ENCODE peak calls at places on chromosomes 2 and 18, in four cellular contexts. One of them, this sample, is unnamed.

GRCh38 chr2:162300271-162300670 is 18.2 kb downstream of the IFIH1 start:
- DNase-seq in NCI-H1105: no peak
- DNase-seq in T-helper 17 cell: no peak
- DNase-seq in brain microvascular endothelial cell: no peak
- DNase-seq in this sample: no peak

GRCh38 chr2:110120171-110121051 is 4.8 kb upstream of the MALL start:
- DNase-seq in NCI-H1105: no peak
- DNase-seq in T-helper 17 cell: no peak
- DNase-seq in brain microvascular endothelial cell: no peak
- DNase-seq in this sample: no peak

GRCh38 chr18:4352746-4353522 is 102.2 kb downstream of the DLGAP1 start:
- DNase-seq in NCI-H1105: no peak
- DNase-seq in T-helper 17 cell: no peak
- DNase-seq in brain microvascular endothelial cell: no peak
- DNase-seq in this sample: no peak

GRCh38 chr2:207156451-207157161 is 9.1 kb downstream of the KLF7 start:
- DNase-seq in NCI-H1105: no peak
- DNase-seq in T-helper 17 cell: no peak
- DNase-seq in brain microvascular endothelial cell: no peak
- DNase-seq in this sample: no peak

GRCh38 chr2:172239944-172240590 is 137.4 kb upstream of the DLX2 start:
- DNase-seq in NCI-H1105: no peak
- DNase-seq in T-helper 17 cell: no peak
- DNase-seq in brain microvascular endothelial cell: no peak
- DNase-seq in this sample: no peak

GRCh38 chr2:75608684-75609333 is 37.8 kb upstream of the MRPL19 start:
- DNase-seq in NCI-H1105: peak
- DNase-seq in T-helper 17 cell: peak
- DNase-seq in brain microvascular endothelial cell: peak
- DNase-seq in this sample: peak

GRCh38 chr2:23385748-23386421 is 906 bp downstream of the KLHL29 start:
- DNase-seq in NCI-H1105: no peak
- DNase-seq in T-helper 17 cell: no peak
- DNase-seq in brain microvascular endothelial cell: no peak
- DNase-seq in this sample: no peak

GRCh38 chr2:218223046-218223445 is 6.1 kb downstream of the ARPC2 start:
- DNase-seq in NCI-H1105: no peak
- DNase-seq in T-helper 17 cell: no peak
- DNase-seq in brain microvascular endothelial cell: no peak
- DNase-seq in this sample: no peak

GRCh38 chr2:128958241-128958640 is 639.6 kb upstream of the HS6ST1 start:
- DNase-seq in NCI-H1105: no peak
- DNase-seq in T-helper 17 cell: no peak
- DNase-seq in brain microvascular endothelial cell: no peak
- DNase-seq in this sample: no peak

GRCh38 chr2:159290289-159290907 is 3.9 kb upstream of the WDSUB1 start:
- DNase-seq in NCI-H1105: peak
- DNase-seq in T-helper 17 cell: no peak
- DNase-seq in brain microvascular endothelial cell: peak
- DNase-seq in this sample: no peak

GRCh38 chr2:67339234-67339885 is 57.8 kb upstream of the ETAA1 start:
- DNase-seq in NCI-H1105: no peak
- DNase-seq in T-helper 17 cell: no peak
- DNase-seq in brain microvascular endothelial cell: no peak
- DNase-seq in this sample: no peak

GRCh38 chr18:55830490-55830889 is 242.5 kb upstream of the TCF4 start:
- DNase-seq in NCI-H1105: no peak
- DNase-seq in T-helper 17 cell: no peak
- DNase-seq in brain microvascular endothelial cell: no peak
- DNase-seq in this sample: no peak

GRCh38 chr2:123518387-123518786 is 506.7 kb upstream of the CNTNAP5 start:
- DNase-seq in NCI-H1105: no peak
- DNase-seq in T-helper 17 cell: no peak
- DNase-seq in brain microvascular endothelial cell: no peak
- DNase-seq in this sample: no peak

GRCh38 chr2:105592288-105592687 is 152.4 kb upstream of the NCK2 start:
- DNase-seq in NCI-H1105: no peak
- DNase-seq in T-helper 17 cell: no peak
- DNase-seq in brain microvascular endothelial cell: no peak
- DNase-seq in this sample: no peak

GRCh38 chr18:26479686-26480079 is 68.7 kb downstream of the KCTD1 start:
- DNase-seq in NCI-H1105: no peak
- DNase-seq in T-helper 17 cell: no peak
- DNase-seq in brain microvascular endothelial cell: no peak
- DNase-seq in this sample: no peak

GRCh38 chr18:75478996-75479870 is 51.7 kb upstream of the SMIM21 start:
- DNase-seq in NCI-H1105: peak
- DNase-seq in T-helper 17 cell: no peak
- DNase-seq in brain microvascular endothelial cell: peak
- DNase-seq in this sample: no peak

GRCh38 chr2:113851640-113852039 is 38.2 kb upstream of the ACTR3 start:
- DNase-seq in NCI-H1105: no peak
- DNase-seq in T-helper 17 cell: no peak
- DNase-seq in brain microvascular endothelial cell: peak
- DNase-seq in this sample: no peak

GRCh38 chr18:22643731-22644130 is 226.0 kb upstream of the CTAGE1 start:
- DNase-seq in NCI-H1105: no peak
- DNase-seq in T-helper 17 cell: no peak
- DNase-seq in brain microvascular endothelial cell: no peak
- DNase-seq in this sample: no peak

GRCh38 chr2:16948073-16948472 is 282.4 kb upstream of the CYRIA start:
- DNase-seq in NCI-H1105: peak
- DNase-seq in T-helper 17 cell: no peak
- DNase-seq in brain microvascular endothelial cell: no peak
- DNase-seq in this sample: no peak

GRCh38 chr2:75246441-75247167 is 47.3 kb upstream of the TACR1 start:
- DNase-seq in NCI-H1105: no peak
- DNase-seq in T-helper 17 cell: no peak
- DNase-seq in brain microvascular endothelial cell: no peak
- DNase-seq in this sample: no peak

GRCh38 chr18:49250819-49251388 is 209.5 kb downstream of the DYM start:
- DNase-seq in NCI-H1105: no peak
- DNase-seq in T-helper 17 cell: no peak
- DNase-seq in brain microvascular endothelial cell: peak
- DNase-seq in this sample: no peak

GRCh38 chr2:44941551-44942234 is at the start of gene SIX3:
- DNase-seq in NCI-H1105: no peak
- DNase-seq in T-helper 17 cell: no peak
- DNase-seq in brain microvascular endothelial cell: no peak
- DNase-seq in this sample: no peak

GRCh38 chr2:44731505-44731904 is 210.0 kb upstream of the SIX3 start:
- DNase-seq in NCI-H1105: no peak
- DNase-seq in T-helper 17 cell: no peak
- DNase-seq in brain microvascular endothelial cell: no peak
- DNase-seq in this sample: no peak

GRCh38 chr18:27242392-27243047 is 57.4 kb upstream of the CHST9 start:
- DNase-seq in NCI-H1105: no peak
- DNase-seq in T-helper 17 cell: no peak
- DNase-seq in brain microvascular endothelial cell: no peak
- DNase-seq in this sample: no peak

GRCh38 chr2:27306136-27306535 is 2.1 kb downstream of the UCN start:
- DNase-seq in NCI-H1105: no peak
- DNase-seq in T-helper 17 cell: no peak
- DNase-seq in brain microvascular endothelial cell: no peak
- DNase-seq in this sample: no peak

GRCh38 chr18:59459352-59460059 is 100.4 kb upstream of the LMAN1 start:
- DNase-seq in NCI-H1105: peak
- DNase-seq in T-helper 17 cell: no peak
- DNase-seq in brain microvascular endothelial cell: no peak
- DNase-seq in this sample: no peak

GRCh38 chr18:52903858-52904257 is 563.9 kb downstream of the DCC start:
- DNase-seq in NCI-H1105: no peak
- DNase-seq in T-helper 17 cell: no peak
- DNase-seq in brain microvascular endothelial cell: no peak
- DNase-seq in this sample: no peak

GRCh38 chr2:63642941-63643340 is 54.2 kb downstream of the MDH1 start:
- DNase-seq in NCI-H1105: no peak
- DNase-seq in T-helper 17 cell: no peak
- DNase-seq in brain microvascular endothelial cell: no peak
- DNase-seq in this sample: no peak

GRCh38 chr2:186503827-186504606 is 18.0 kb downstream of the ZC3H15 start:
- DNase-seq in NCI-H1105: peak
- DNase-seq in T-helper 17 cell: no peak
- DNase-seq in brain microvascular endothelial cell: no peak
- DNase-seq in this sample: no peak

GRCh38 chr2:236916181-236916580 is 169.5 kb upstream of the COPS8 start:
- DNase-seq in NCI-H1105: no peak
- DNase-seq in T-helper 17 cell: no peak
- DNase-seq in brain microvascular endothelial cell: no peak
- DNase-seq in this sample: no peak

GRCh38 chr2:3001595-3002184 is 375.9 kb downstream of the EIPR1 start:
- DNase-seq in NCI-H1105: no peak
- DNase-seq in T-helper 17 cell: no peak
- DNase-seq in brain microvascular endothelial cell: no peak
- DNase-seq in this sample: no peak

GRCh38 chr2:215354771-215355695 is 43.2 kb downstream of the ATIC start:
- DNase-seq in NCI-H1105: no peak
- DNase-seq in T-helper 17 cell: no peak
- DNase-seq in brain microvascular endothelial cell: peak
- DNase-seq in this sample: no peak

GRCh38 chr2:38935568-38936172 is 46.0 kb downstream of the ARHGEF33 start:
- DNase-seq in NCI-H1105: no peak
- DNase-seq in T-helper 17 cell: no peak
- DNase-seq in brain microvascular endothelial cell: peak
- DNase-seq in this sample: no peak